ENCODE peak calls at places on chromosome 4, in four cellular contexts. K is K562, Q is HepG2, N is SK-N-SH. J is an unnamed sample.

GRCh38 chr4:92305878-92306520 is 2.2 kb downstream of the GRID2 start:
- DNase-seq in K (no peak), Q (no peak), N (peak), J (peak)

GRCh38 chr4:36461344-36461743 is 179.9 kb downstream of the DTHD1 start:
- DNase-seq in K (no peak), Q (no peak), N (no peak), J (no peak)

GRCh38 chr4:13522282-13523104 is 21.8 kb downstream of the NKX3-2 start:
- DNase-seq in K (peak), Q (no peak), N (peak), J (peak)

GRCh38 chr4:171719691-171720090 is 93.5 kb upstream of the GALNTL6 start:
- DNase-seq in K (no peak), Q (no peak), N (no peak), J (no peak)

GRCh38 chr4:36283912-36284465 is 2.6 kb downstream of the DTHD1 start:
- DNase-seq in K (no peak), Q (no peak), N (no peak), J (no peak)

GRCh38 chr4:80207172-80207583 is 9.9 kb downstream of the PRDM8 start:
- DNase-seq in K (no peak), Q (no peak), N (no peak), J (peak)

GRCh38 chr4:145887241-145887964 is 51.2 kb downstream of the ZNF827 start:
- DNase-seq in K (no peak), Q (no peak), N (no peak), J (no peak)

GRCh38 chr4:170025523-170026252 is 507 bp downstream of the MFAP3L start:
- DNase-seq in K (no peak), Q (no peak), N (peak), J (peak)

GRCh38 chr4:123484291-123484926 is 87.8 kb downstream of the SPRY1 start:
- DNase-seq in K (no peak), Q (peak), N (no peak), J (no peak)

GRCh38 chr4:69039071-69039470 is 57.2 kb upstream of the UGT2B7 start:
- DNase-seq in K (no peak), Q (no peak), N (no peak), J (no peak)

GRCh38 chr4:37653601-37654000 is 32.6 kb downstream of the RELL1 start:
- DNase-seq in K (no peak), Q (no peak), N (no peak), J (no peak)

GRCh38 chr4:96646146-96646545 is 806.3 kb downstream of the PDHA2 start:
- DNase-seq in K (no peak), Q (no peak), N (no peak), J (no peak)

GRCh38 chr4:184599492-184600135 is 49.6 kb downstream of the CASP3 start:
- DNase-seq in K (no peak), Q (no peak), N (no peak), J (no peak)

GRCh38 chr4:11597506-11597905 is 168.8 kb upstream of the HS3ST1 start:
- DNase-seq in K (no peak), Q (no peak), N (no peak), J (no peak)
- TF ChIP-seq FOXJ3 in K (no peak), Q (no peak), N (no peak), J (no peak)

DNA sequence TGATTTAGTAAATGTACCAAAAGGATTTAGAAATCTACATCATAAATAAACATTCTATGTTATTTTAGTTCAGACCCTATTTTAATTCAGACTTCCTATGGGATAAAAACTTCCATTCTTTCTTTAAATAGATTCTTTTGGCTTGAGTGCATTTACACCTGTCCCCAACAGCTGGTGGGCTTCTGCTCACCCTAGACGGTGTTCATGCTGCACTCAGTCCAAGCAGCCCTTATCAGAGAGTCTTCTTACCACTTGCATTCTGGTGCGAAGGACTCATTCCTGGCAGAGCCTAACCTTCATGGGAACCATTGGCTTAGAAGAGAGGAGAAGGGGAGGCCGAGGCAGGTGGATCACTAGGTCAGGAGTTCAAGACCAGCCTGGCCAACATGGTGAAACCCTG is 57.3 kb downstream of the NPNT start:
- DNase-seq in K (no peak), Q (no peak), N (no peak), J (no peak)
- TF ChIP-seq FOXJ3 in K (no peak), Q (no peak), N (no peak), J (no peak)

DNA sequence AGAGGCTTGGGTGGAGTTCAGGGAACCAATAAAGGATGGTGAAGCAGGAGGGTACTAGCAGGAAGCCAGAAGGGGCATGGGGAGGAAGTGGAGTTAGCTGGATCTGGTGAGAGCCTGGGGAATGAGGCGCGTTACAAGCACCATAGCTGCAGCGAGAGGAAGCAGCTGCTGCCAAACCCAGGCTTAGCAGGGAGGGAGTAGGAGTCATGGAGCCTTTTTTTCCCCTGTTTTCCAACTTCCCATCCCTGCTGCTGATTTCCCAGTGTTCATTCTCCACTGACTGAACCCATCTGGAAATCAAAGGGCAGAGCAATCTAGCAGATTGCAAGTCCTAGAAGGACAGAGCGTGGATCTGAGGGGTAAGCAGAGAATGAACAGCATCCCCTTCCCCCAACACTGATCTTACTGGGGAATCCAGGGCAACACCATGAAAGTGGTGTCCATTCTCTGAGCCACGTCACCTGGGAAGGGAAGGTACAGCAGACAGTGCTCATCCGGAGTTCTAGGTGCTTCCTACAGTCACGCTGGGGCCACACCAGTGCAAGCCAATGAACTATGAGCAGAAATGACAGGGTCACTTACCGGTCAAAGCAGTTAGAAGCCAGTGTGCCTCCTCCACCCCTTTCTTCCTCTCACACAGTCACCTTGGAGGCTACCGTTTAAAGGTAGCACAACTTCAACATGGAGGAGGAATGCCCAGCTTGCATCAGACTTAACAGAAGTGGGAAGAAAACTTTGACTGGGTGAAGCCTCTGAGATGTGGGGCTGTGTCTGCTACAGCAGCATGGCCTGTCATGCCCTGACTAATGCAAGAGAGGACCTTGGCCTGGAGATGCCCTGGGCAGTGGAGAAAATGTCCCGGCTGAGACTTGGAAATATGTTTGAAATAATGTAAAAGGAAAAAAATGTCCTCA is 36.7 kb downstream of the SMIM20 start:
- DNase-seq in K (no peak), Q (peak), N (peak), J (no peak)
- TF ChIP-seq FOXJ3 in K (no peak), Q (no peak), N (no peak), J (no peak)

DNA sequence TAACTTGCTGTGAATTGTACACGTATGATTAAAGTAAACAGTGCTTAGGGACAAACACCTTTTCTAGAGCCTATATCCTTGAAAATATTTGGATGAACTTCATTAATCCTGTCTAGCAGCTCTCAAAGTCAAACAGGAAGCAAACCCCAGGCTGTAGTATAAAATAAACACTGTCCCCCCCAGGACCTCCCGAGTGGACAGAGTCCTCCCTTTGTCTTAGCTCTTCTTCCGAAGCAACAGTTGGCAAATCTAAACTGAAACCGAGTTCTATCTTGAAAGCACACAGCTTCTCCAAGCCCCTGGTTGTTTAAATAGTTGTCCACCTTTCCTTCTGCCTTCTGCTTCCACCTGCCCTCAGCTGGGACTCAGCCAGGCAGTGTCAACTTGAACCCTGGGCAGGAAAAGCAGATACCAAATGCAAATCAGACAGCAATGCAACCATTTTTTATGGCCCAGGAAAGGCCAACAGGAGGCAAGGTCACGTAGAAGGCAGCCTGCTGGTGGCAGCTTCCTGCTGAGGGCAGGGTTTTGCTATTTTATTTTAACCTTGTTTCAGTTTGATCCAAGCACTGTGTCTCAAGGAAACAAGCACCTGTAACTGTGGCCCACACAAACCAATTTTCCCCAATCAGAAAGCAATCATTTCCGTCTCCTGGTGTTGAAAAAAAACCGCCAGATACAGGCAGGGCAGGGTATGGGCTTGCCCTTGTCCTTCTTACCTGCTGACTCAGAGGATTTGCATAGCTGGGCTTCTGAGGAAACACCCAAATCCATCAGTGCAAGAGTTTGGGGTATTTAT is 110.3 kb upstream of the KIT start:
- DNase-seq in K (no peak), Q (no peak), N (no peak), J (no peak)
- TF ChIP-seq FOXJ3 in K (no peak), Q (no peak), N (no peak), J (no peak)

GRCh38 chr4:71692963-71693362 is 90.9 kb downstream of the GC start:
- DNase-seq in K (no peak), Q (no peak), N (no peak), J (no peak)
- TF ChIP-seq FOXJ3 in K (no peak), Q (no peak), N (no peak), J (no peak)

GRCh38 chr4:150237110-150237852 is 159.0 kb downstream of the DCLK2 start:
- DNase-seq in K (no peak), Q (no peak), N (no peak), J (no peak)
- TF ChIP-seq FOXJ3 in K (no peak), Q (no peak), N (no peak), J (no peak)

GRCh38 chr4:40745585-40745984 is 4.2 kb upstream of the NSUN7 start:
- DNase-seq in K (no peak), Q (no peak), N (no peak), J (no peak)

GRCh38 chr4:40750461-40751258 is 905 bp downstream of the NSUN7 start:
- DNase-seq in K (no peak), Q (no peak), N (peak), J (peak)

GRCh38 chr4:40747436-40747835 is 2.3 kb upstream of the NSUN7 start:
- DNase-seq in K (no peak), Q (no peak), N (no peak), J (no peak)

GRCh38 chr4:40744218-40744617 is 5.5 kb upstream of the NSUN7 start:
- DNase-seq in K (no peak), Q (no peak), N (no peak), J (no peak)

GRCh38 chr4:40749717-40750460 is at the start of gene NSUN7:
- DNase-seq in K (no peak), Q (no peak), N (peak), J (peak)
- TF ChIP-seq FOXJ3 in K (no peak), Q (no peak), N (no peak), J (no peak)

GRCh38 chr4:20684852-20685763 is 15.2 kb upstream of the PACRGL start:
- DNase-seq in K (peak), Q (no peak), N (peak), J (no peak)
- TF ChIP-seq FOXJ3 in K (no peak), Q (no peak), N (no peak), J (no peak)

GRCh38 chr4:112287258-112287873 is 1.7 kb upstream of the TIFA start:
- DNase-seq in K (no peak), Q (no peak), N (no peak), J (no peak)

GRCh38 chr4:112288455-112288854 is 2.8 kb upstream of the TIFA start:
- DNase-seq in K (no peak), Q (no peak), N (no peak), J (no peak)

GRCh38 chr4:112282860-112283667 is 2.6 kb downstream of the TIFA start:
- DNase-seq in K (no peak), Q (peak), N (no peak), J (no peak)

GRCh38 chr4:112284166-112284565 is 1.5 kb downstream of the TIFA start:
- DNase-seq in K (no peak), Q (no peak), N (no peak), J (no peak)

DNA sequence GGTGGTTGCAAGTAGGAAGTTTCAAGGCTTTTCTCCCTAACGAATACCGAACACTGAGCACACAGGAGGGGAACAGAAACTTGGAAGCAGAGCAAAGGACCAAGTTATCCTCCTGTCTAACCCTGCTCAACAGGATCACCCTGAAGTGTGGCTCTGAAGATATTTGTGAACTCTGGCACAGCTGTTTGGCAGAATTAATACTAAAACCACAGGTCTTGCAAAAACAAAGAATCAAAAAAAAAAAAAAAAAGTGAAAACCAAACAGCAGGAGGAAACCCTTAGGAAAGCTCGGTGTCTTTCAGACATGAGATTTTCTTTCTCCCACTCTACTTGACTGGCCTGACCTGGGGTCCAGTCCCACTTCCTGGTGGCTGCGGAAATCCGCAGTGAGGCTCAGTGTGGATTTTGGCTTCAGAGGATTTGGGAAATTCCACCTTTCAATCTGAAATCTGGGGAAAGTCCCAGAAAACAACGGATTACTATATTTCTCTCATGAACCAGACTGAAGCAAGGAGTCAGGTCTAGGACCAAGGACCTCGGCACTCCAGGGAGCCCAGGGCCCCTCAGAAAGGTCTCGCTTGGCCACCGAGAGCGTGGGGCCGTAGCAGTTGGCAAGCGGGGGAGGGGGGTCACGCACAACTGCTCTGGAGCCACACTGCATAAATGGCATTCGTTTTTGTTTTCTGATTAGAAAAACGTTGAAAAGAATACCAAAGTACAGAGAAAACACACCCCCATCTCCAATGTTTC is 867 bp downstream of the TIFA start:
- DNase-seq in K (peak), Q (no peak), N (peak), J (no peak)
- TF ChIP-seq FOXJ3 in K (no peak), Q (no peak), N (no peak), J (no peak)

GRCh38 chr4:8010618-8011017 is 71.0 kb upstream of the AFAP1 start:
- DNase-seq in K (no peak), Q (peak), N (peak), J (no peak)
- TF ChIP-seq FOXJ3 in K (no peak), Q (no peak), N (peak), J (no peak)

J was measured in WTC11.